ENCODE peak calls at places on chromosomes 16 and 17, in five cellular contexts. One of them, this sample, is unnamed.

GRCh38 chr17:50817838-50818237 is 17.5 kb upstream of the WFIKKN2 start:
- DNase-seq in ovary: no peak
- DNase-seq in WERI-Rb-1: no peak
- DNase-seq in transverse colon: no peak
- DNase-seq in heart left ventricle: no peak
- DNase-seq in this sample: no peak

GRCh38 chr17:6352016-6352415 is 82.9 kb downstream of the AIPL1 start:
- DNase-seq in ovary: no peak
- DNase-seq in WERI-Rb-1: no peak
- DNase-seq in transverse colon: no peak
- DNase-seq in heart left ventricle: no peak
- DNase-seq in this sample: no peak

GRCh38 chr17:83057397-83057761 is 22.0 kb upstream of the METRNL start:
- DNase-seq in ovary: peak
- DNase-seq in WERI-Rb-1: peak
- DNase-seq in transverse colon: no peak
- DNase-seq in heart left ventricle: no peak
- DNase-seq in this sample: no peak

GRCh38 chr16:79542196-79542859 is 58.2 kb downstream of the MAF start:
- DNase-seq in ovary: no peak
- DNase-seq in WERI-Rb-1: no peak
- DNase-seq in transverse colon: peak
- DNase-seq in heart left ventricle: peak
- DNase-seq in this sample: peak

GRCh38 chr16:65497571-65497970 is 375.7 kb upstream of the CDH11 start:
- DNase-seq in ovary: no peak
- DNase-seq in WERI-Rb-1: no peak
- DNase-seq in transverse colon: no peak
- DNase-seq in heart left ventricle: no peak
- DNase-seq in this sample: no peak

GRCh38 chr16:27441276-27441675 is 39.3 kb downstream of the IL21R start:
- DNase-seq in ovary: peak
- DNase-seq in WERI-Rb-1: no peak
- DNase-seq in transverse colon: no peak
- DNase-seq in heart left ventricle: no peak
- DNase-seq in this sample: no peak

GRCh38 chr16:87747626-87748025 is 18.2 kb downstream of the KLHDC4 start:
- DNase-seq in ovary: no peak
- DNase-seq in WERI-Rb-1: no peak
- DNase-seq in transverse colon: no peak
- DNase-seq in heart left ventricle: no peak
- DNase-seq in this sample: no peak

GRCh38 chr16:35689764-35690163 is 2230.4 kb downstream of the TP53TG3F start:
- DNase-seq in ovary: no peak
- DNase-seq in WERI-Rb-1: no peak
- DNase-seq in transverse colon: no peak
- DNase-seq in heart left ventricle: no peak
- DNase-seq in this sample: no peak

GRCh38 chr17:47862621-47863440 is 11.9 kb upstream of the SP6 start:
- DNase-seq in ovary: no peak
- DNase-seq in WERI-Rb-1: no peak
- DNase-seq in transverse colon: no peak
- DNase-seq in heart left ventricle: no peak
- DNase-seq in this sample: no peak

GRCh38 chr17:36726199-36726598 is 124.8 kb downstream of the MRM1 start:
- DNase-seq in ovary: no peak
- DNase-seq in WERI-Rb-1: no peak
- DNase-seq in transverse colon: no peak
- DNase-seq in heart left ventricle: no peak
- DNase-seq in this sample: no peak

GRCh38 chr17:21194688-21195087 is 19.3 kb downstream of the TMEM11 start:
- DNase-seq in ovary: peak
- DNase-seq in WERI-Rb-1: no peak
- DNase-seq in transverse colon: no peak
- DNase-seq in heart left ventricle: peak
- DNase-seq in this sample: peak

GRCh38 chr16:23074423-23074822 is 74.8 kb downstream of the USP31 start:
- DNase-seq in ovary: no peak
- DNase-seq in WERI-Rb-1: no peak
- DNase-seq in transverse colon: no peak
- DNase-seq in heart left ventricle: peak
- DNase-seq in this sample: no peak

GRCh38 chr17:1644493-1645206 is 882 bp downstream of the SCARF1 start:
- DNase-seq in ovary: no peak
- DNase-seq in WERI-Rb-1: no peak
- DNase-seq in transverse colon: no peak
- DNase-seq in heart left ventricle: peak
- DNase-seq in this sample: no peak

GRCh38 chr17:65181237-65182061 is 44.3 kb downstream of the RGS9 start:
- DNase-seq in ovary: no peak
- DNase-seq in WERI-Rb-1: no peak
- DNase-seq in transverse colon: no peak
- DNase-seq in heart left ventricle: no peak
- DNase-seq in this sample: no peak

GRCh38 chr17:48816774-48817590 is at the start of gene TTLL6:
- DNase-seq in ovary: peak
- DNase-seq in WERI-Rb-1: peak
- DNase-seq in transverse colon: peak
- DNase-seq in heart left ventricle: peak
- DNase-seq in this sample: peak

GRCh38 chr16:79417465-79418093 is 183.0 kb downstream of the MAF start:
- DNase-seq in ovary: peak
- DNase-seq in WERI-Rb-1: no peak
- DNase-seq in transverse colon: no peak
- DNase-seq in heart left ventricle: no peak
- DNase-seq in this sample: no peak

GRCh38 chr17:5254903-5255521 is 20.4 kb upstream of the SCIMP start:
- DNase-seq in ovary: no peak
- DNase-seq in WERI-Rb-1: no peak
- DNase-seq in transverse colon: no peak
- DNase-seq in heart left ventricle: no peak
- DNase-seq in this sample: no peak

GRCh38 chr16:9370071-9370491 is 278.6 kb downstream of the HAPSTR1 start:
- DNase-seq in ovary: no peak
- DNase-seq in WERI-Rb-1: peak
- DNase-seq in transverse colon: peak
- DNase-seq in heart left ventricle: peak
- DNase-seq in this sample: no peak

GRCh38 chr16:64872101-64872500 is 249.8 kb downstream of the CDH11 start:
- DNase-seq in ovary: no peak
- DNase-seq in WERI-Rb-1: no peak
- DNase-seq in transverse colon: no peak
- DNase-seq in heart left ventricle: no peak
- DNase-seq in this sample: no peak

GRCh38 chr17:62076864-62077788 is 12.0 kb upstream of the MED13 start:
- DNase-seq in ovary: no peak
- DNase-seq in WERI-Rb-1: no peak
- DNase-seq in transverse colon: no peak
- DNase-seq in heart left ventricle: no peak
- DNase-seq in this sample: no peak

GRCh38 chr17:45705123-45706009 is 78.8 kb upstream of the CRHR1 start:
- DNase-seq in ovary: no peak
- DNase-seq in WERI-Rb-1: no peak
- DNase-seq in transverse colon: no peak
- DNase-seq in heart left ventricle: no peak
- DNase-seq in this sample: no peak

GRCh38 chr16:72576189-72576588 is 404.2 kb upstream of the PMFBP1 start:
- DNase-seq in ovary: no peak
- DNase-seq in WERI-Rb-1: no peak
- DNase-seq in transverse colon: no peak
- DNase-seq in heart left ventricle: no peak
- DNase-seq in this sample: no peak

GRCh38 chr17:55286681-55287589 is 22.2 kb downstream of the HLF start:
- DNase-seq in ovary: no peak
- DNase-seq in WERI-Rb-1: no peak
- DNase-seq in transverse colon: peak
- DNase-seq in heart left ventricle: no peak
- DNase-seq in this sample: no peak

GRCh38 chr16:70253291-70254094 is 1.8 kb upstream of the EXOSC6 start:
- DNase-seq in ovary: no peak
- DNase-seq in WERI-Rb-1: peak
- DNase-seq in transverse colon: peak
- DNase-seq in heart left ventricle: no peak
- DNase-seq in this sample: no peak

GRCh38 chr17:50621562-50621961 is 13.1 kb upstream of the ABCC3 start:
- DNase-seq in ovary: no peak
- DNase-seq in WERI-Rb-1: no peak
- DNase-seq in transverse colon: no peak
- DNase-seq in heart left ventricle: no peak
- DNase-seq in this sample: no peak

GRCh38 chr17:9218911-9219310 is 197.6 kb downstream of the NTN1 start:
- DNase-seq in ovary: no peak
- DNase-seq in WERI-Rb-1: no peak
- DNase-seq in transverse colon: no peak
- DNase-seq in heart left ventricle: no peak
- DNase-seq in this sample: no peak

GRCh38 chr16:11497329-11497805 is 89.4 kb downstream of the LITAF start:
- DNase-seq in ovary: peak
- DNase-seq in WERI-Rb-1: peak
- DNase-seq in transverse colon: peak
- DNase-seq in heart left ventricle: peak
- DNase-seq in this sample: peak

GRCh38 chr16:21301895-21302291 is 23.8 kb upstream of the CRYM start:
- DNase-seq in ovary: no peak
- DNase-seq in WERI-Rb-1: no peak
- DNase-seq in transverse colon: no peak
- DNase-seq in heart left ventricle: no peak
- DNase-seq in this sample: no peak

GRCh38 chr16:56645311-56645710 is 6.4 kb upstream of the MT1B start:
- DNase-seq in ovary: no peak
- DNase-seq in WERI-Rb-1: no peak
- DNase-seq in transverse colon: no peak
- DNase-seq in heart left ventricle: no peak
- DNase-seq in this sample: no peak

GRCh38 chr16:57262841-57263584 is 18.0 kb downstream of the ARL2BP start:
- DNase-seq in ovary: peak
- DNase-seq in WERI-Rb-1: no peak
- DNase-seq in transverse colon: no peak
- DNase-seq in heart left ventricle: no peak
- DNase-seq in this sample: peak

DNA sequence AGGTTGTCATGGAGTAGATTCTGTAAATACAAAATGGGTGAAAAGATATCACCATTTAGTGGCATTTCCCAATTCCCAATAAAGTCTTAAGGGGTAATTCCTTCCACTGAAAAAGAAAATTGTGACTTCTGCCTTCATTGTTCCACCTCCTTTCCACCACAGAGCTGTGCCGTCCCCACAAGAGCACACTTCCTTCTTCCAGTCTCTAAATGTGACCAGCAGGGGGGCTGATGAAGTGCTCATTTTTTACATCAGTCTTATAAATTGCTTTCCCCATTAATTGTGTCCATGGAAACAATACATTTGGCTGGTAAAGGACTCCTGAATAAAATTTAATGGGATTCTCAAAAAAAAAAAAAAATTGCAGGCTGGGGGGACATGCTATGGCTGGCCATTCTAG is 260.8 kb upstream of the PSMD7 start:
- DNase-seq in ovary: no peak
- DNase-seq in WERI-Rb-1: peak
- DNase-seq in transverse colon: no peak
- DNase-seq in heart left ventricle: no peak
- DNase-seq in this sample: no peak
- TF ChIP-seq CTCF in ovary: no peak
- TF ChIP-seq CTCF in WERI-Rb-1: peak
- TF ChIP-seq CTCF in transverse colon: no peak
- TF ChIP-seq CTCF in heart left ventricle: no peak
- TF ChIP-seq CTCF in this sample: no peak

GRCh38 chr17:17681744-17682292 is 560 bp downstream of the RAI1 start:
- DNase-seq in ovary: peak
- DNase-seq in WERI-Rb-1: peak
- DNase-seq in transverse colon: peak
- DNase-seq in heart left ventricle: peak
- DNase-seq in this sample: peak
- TF ChIP-seq CTCF in ovary: no peak
- TF ChIP-seq CTCF in WERI-Rb-1: no peak
- TF ChIP-seq CTCF in transverse colon: no peak
- TF ChIP-seq CTCF in heart left ventricle: peak
- TF ChIP-seq CTCF in this sample: no peak

DNA sequence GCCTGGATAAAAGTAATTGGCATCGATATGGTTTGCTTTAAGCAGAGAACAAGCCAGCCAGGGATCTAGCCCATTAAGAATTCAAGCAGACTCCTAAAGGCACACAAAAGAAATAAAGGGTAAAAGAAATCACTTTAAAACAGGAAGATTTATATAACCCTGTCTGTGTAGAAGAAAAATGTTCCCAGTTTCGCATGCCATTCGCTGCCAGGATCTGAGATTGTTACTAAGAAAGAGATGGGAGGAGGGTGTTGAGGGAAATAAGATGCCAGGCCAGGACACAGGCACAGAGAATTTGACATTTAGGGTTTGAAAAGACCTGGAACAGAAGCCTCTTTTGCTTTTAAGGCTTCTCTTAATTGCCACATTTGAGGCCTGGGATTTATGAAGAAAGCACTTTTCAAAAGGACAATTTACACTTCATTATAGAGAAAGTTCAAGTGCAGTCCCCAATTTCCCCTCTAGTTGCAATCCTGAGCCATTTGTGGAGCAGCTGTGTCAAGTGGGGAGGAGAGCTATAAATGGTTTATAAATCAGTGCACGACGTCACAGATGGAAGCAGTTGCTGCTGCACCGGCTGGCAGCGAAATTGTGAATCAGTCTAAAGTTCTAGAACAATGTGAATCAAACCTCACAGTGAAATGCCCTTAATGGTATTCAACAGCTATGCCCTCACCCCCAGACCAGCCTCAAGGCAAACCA is 26.4 kb upstream of the C16orf87 start:
- DNase-seq in ovary: no peak
- DNase-seq in WERI-Rb-1: peak
- DNase-seq in transverse colon: no peak
- DNase-seq in heart left ventricle: no peak
- DNase-seq in this sample: no peak
- TF ChIP-seq CTCF in ovary: no peak
- TF ChIP-seq CTCF in WERI-Rb-1: peak
- TF ChIP-seq CTCF in transverse colon: peak
- TF ChIP-seq CTCF in heart left ventricle: peak
- TF ChIP-seq CTCF in this sample: peak

DNA sequence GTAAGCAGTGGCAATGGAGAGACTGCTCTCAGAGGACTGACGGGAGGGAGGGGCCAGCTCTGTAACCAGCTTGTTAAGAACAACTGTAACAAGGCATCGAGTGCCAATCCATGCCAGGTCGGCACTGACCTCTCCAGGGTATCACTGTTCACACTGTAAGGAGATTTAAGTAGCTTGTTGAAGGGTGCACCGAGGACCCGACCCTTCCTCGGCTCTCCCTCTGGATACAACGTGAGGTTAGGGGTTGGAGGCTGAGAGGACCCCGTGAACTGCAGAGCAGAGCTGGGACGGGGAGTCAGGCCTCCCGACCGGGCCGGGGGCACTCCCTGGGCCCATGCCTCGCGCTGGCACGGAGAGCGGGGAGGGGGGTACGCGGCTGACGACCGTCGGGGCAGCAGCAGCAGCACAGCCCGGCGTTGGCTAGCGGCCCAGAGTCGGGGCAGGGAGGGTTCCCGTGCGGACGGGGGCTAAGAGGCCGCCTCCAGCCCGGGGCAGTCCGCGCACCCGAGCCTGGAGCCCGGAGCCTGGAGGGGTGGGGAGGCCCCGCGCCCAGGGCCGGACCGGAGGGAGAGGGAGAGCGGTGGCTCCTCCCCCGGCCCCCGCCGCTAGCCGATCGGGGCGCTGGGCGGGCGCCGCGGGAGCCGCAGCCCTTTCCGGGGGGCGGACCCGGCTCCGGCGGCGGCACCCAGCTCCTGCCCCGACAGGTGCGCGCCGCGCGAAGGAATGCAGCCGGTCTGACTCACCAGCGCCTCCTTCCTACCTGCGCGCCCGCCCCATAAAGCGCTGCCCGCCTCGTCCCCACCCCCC is at the start of gene ITGB4:
- DNase-seq in ovary: peak
- DNase-seq in WERI-Rb-1: peak
- DNase-seq in transverse colon: peak
- DNase-seq in heart left ventricle: peak
- DNase-seq in this sample: no peak
- TF ChIP-seq CTCF in ovary: no peak
- TF ChIP-seq CTCF in WERI-Rb-1: peak
- TF ChIP-seq CTCF in transverse colon: no peak
- TF ChIP-seq CTCF in heart left ventricle: no peak
- TF ChIP-seq CTCF in this sample: no peak